ENCODE peak calls at places on chromosome 3, in six cellular contexts. V is omental fat pad; R is naive thymus-derived CD8-positive, alpha-beta T cell; H is stimulated activated CD8-positive, alpha-beta memory T cell treated with anti-CD3 and anti-CD28 coated beads, Interleukin-15, amount 100 ng/mL, for 1 hour; Y is EL; M is cardiac muscle cell. S is an unnamed sample.

GRCh38 chr3:54863366-54863765 is 64.5 kb downstream of the LRTM1 start:
- DNase-seq in V (no peak), R (no peak), H (no peak), Y (peak; percentile 31), M (no peak), S (no peak)

GRCh38 chr3:50119786-50120185 is 31.1 kb downstream of the RBM5 start:
- DNase-seq in V (no peak), R (no peak), H (no peak), Y (no peak), M (no peak), S (no peak)

GRCh38 chr3:159913712-159914414 is 74.8 kb upstream of the IL12A start:
- DNase-seq in V (no peak), R (no peak), H (no peak), Y (no peak), M (no peak), S (no peak)

GRCh38 chr3:27681249-27681748 is 40.8 kb downstream of the EOMES start:
- DNase-seq in V (no peak), R (peak; percentile 71), H (no peak), Y (peak; percentile 82), M (peak; percentile 54), S (peak; percentile 61)

GRCh38 chr3:157166559-157166958 is 6.6 kb upstream of the CCNL1 start:
- DNase-seq in V (no peak), R (no peak), H (no peak), Y (no peak), M (no peak), S (no peak)

GRCh38 chr3:152874896-152875749 is 40.2 kb downstream of the P2RY1 start:
- DNase-seq in V (no peak), R (no peak), H (no peak), Y (no peak), M (no peak), S (no peak)

GRCh38 chr3:197309528-197310361 is 11.3 kb upstream of the DLG1 start:
- DNase-seq in V (no peak), R (no peak), H (no peak), Y (peak; percentile 94), M (no peak), S (no peak)

GRCh38 chr3:71724584-71725278 is 471 bp downstream of the EIF4E3 start:
- DNase-seq in V (no peak), R (peak; percentile 49), H (no peak), Y (peak; percentile 6), M (peak; percentile 67), S (peak; percentile 68)

GRCh38 chr3:54939591-54940300 is 11.9 kb upstream of the LRTM1 start:
- DNase-seq in V (no peak), R (no peak), H (no peak), Y (peak; percentile 77), M (no peak), S (no peak)

GRCh38 chr3:170907519-170908234 is 760 bp downstream of the EIF5A2 start:
- DNase-seq in V (no peak), R (no peak), H (no peak), Y (peak; percentile 33), M (peak; percentile 5), S (no peak)

GRCh38 chr3:39920271-39920670 is 110.9 kb downstream of the MYRIP start:
- DNase-seq in V (no peak), R (no peak), H (no peak), Y (peak; percentile 37), M (no peak), S (no peak)

GRCh38 chr3:169769287-169770181 is at the start of gene ACTRT3:
- DNase-seq in V (no peak), R (peak; percentile 52), H (no peak), Y (peak; percentile 70), M (peak; percentile 78), S (no peak)

GRCh38 chr3:177527182-177527581 is 329.9 kb upstream of the TBL1XR1 start:
- DNase-seq in V (no peak), R (no peak), H (no peak), Y (no peak), M (no peak), S (no peak)

GRCh38 chr3:115615001-115615447 is 8.3 kb upstream of the GAP43 start:
- DNase-seq in V (no peak), R (no peak), H (no peak), Y (peak; percentile 2), M (no peak), S (no peak)

GRCh38 chr3:154780263-154780662 is 299.9 kb upstream of the MME start:
- DNase-seq in V (no peak), R (no peak), H (no peak), Y (no peak), M (no peak), S (no peak)

GRCh38 chr3:11810276-11810675 is 36.4 kb downstream of the TAMM41 start:
- DNase-seq in V (no peak), R (no peak), H (no peak), Y (peak; percentile 44), M (no peak), S (no peak)

GRCh38 chr3:149385617-149386298 is 8.3 kb upstream of the TM4SF1 start:
- DNase-seq in V (no peak), R (no peak), H (no peak), Y (no peak), M (no peak), S (no peak)

GRCh38 chr3:18086078-18086477 is 339.1 kb downstream of the SATB1 start:
- DNase-seq in V (no peak), R (no peak), H (no peak), Y (no peak), M (no peak), S (no peak)

GRCh38 chr3:100306695-100307094 is 27.9 kb upstream of the NIT2 start:
- DNase-seq in V (no peak), R (no peak), H (no peak), Y (no peak), M (no peak), S (no peak)

GRCh38 chr3:8001307-8001706 is 500.3 kb upstream of the LMCD1 start:
- DNase-seq in V (no peak), R (no peak), H (no peak), Y (no peak), M (no peak), S (no peak)

GRCh38 chr3:144264350-144264749 is 292.7 kb downstream of the DIPK2A start:
- DNase-seq in V (no peak), R (no peak), H (no peak), Y (no peak), M (no peak), S (no peak)

GRCh38 chr3:29215948-29216347 is 64.9 kb upstream of the RBMS3 start:
- DNase-seq in V (no peak), R (no peak), H (no peak), Y (peak; percentile 59), M (no peak), S (no peak)

S was measured in D341Med.